ENCODE peak calls at places on chromosomes 13 and 19, in four cellular contexts. O is stimulated activated CD4-positive, alpha-beta T cell treated with anti-CD3 and anti-CD28 coated beads, Interleukin-2, amount 100 ng/mL, for 4 hours; H is neural crest cell; E is thyroid gland. K is an unnamed sample.

GRCh38 chr19:29671393-29672076 is 6.3 kb downstream of the PLEKHF1 start:
- DNase-seq in O (peak; percentile 84), E (peak; percentile 81), H (no peak), K (peak; percentile 57)

GRCh38 chr13:107373551-107373950 is 805.6 kb upstream of the ARGLU1 start:
- DNase-seq in E (no peak), O (no peak), H (no peak), K (no peak)

GRCh38 chr19:41376241-41376997 is at the start of gene TMEM91:
- DNase-seq in H (peak; percentile 43), E (peak; percentile 60), O (no peak), K (peak; percentile 62)

GRCh38 chr19:4375620-4376228 is 24.6 kb downstream of the SH3GL1 start:
- DNase-seq in O (no peak), E (no peak), H (no peak), K (peak; percentile 54)

GRCh38 chr19:54448774-54449700 is at the start of gene LENG8:
- DNase-seq in E (peak; percentile 98), H (peak; percentile 92), O (peak; percentile 96), K (peak; percentile 97)

GRCh38 chr13:91318886-91319285 is 28.6 kb upstream of the MIR17HG start:
- DNase-seq in H (no peak), O (no peak), E (no peak), K (no peak)

GRCh38 chr13:99040536-99041141 is 62.8 kb upstream of the DOCK9 start:
- DNase-seq in H (no peak), O (no peak), E (no peak), K (no peak)

GRCh38 chr19:10363789-10364281 is 16.5 kb downstream of the TYK2 start:
- DNase-seq in H (no peak), O (no peak), E (no peak), K (no peak)

GRCh38 chr19:51690359-51691121 is 2.6 kb upstream of the SPACA6 start:
- DNase-seq in O (peak; percentile 52), E (peak; percentile 72), H (no peak), K (peak; percentile 85)

GRCh38 chr13:110404321-110404720 is 97.2 kb downstream of the COL4A2 start:
- DNase-seq in E (no peak), O (no peak), H (no peak), K (no peak)

GRCh38 chr13:68257111-68257842 is 1027.1 kb upstream of the PCDH9 start:
- DNase-seq in E (no peak), O (no peak), H (no peak), K (no peak)

GRCh38 chr13:98892077-98892476 is 85.8 kb downstream of the DOCK9 start:
- DNase-seq in E (no peak), H (no peak), O (no peak), K (no peak)

GRCh38 chr13:90839061-90839460 is 508.4 kb upstream of the MIR17HG start:
- DNase-seq in O (no peak), H (no peak), E (no peak), K (no peak)

GRCh38 chr19:18789883-18790565 is 1.1 kb downstream of the COMP start:
- DNase-seq in E (peak; percentile 23), O (no peak), H (no peak), K (no peak)

GRCh38 chr13:105920375-105920774 is 615.1 kb downstream of the EFNB2 start:
- DNase-seq in O (no peak), E (no peak), H (no peak), K (no peak)

GRCh38 chr19:14558370-14559066 is 13.3 kb downstream of the NDUFB7 start:
- DNase-seq in O (no peak), E (peak; percentile 90), H (no peak), K (no peak)

GRCh38 chr13:96903085-96903484 is 91.2 kb downstream of the OXGR1 start:
- DNase-seq in H (no peak), O (no peak), E (no peak), K (no peak)

GRCh38 chr19:14325863-14326262 is 55.4 kb upstream of the ADGRE5 start:
- DNase-seq in H (no peak), E (no peak), O (no peak), K (no peak)

GRCh38 chr13:26624572-26624971 is 67.1 kb downstream of the WASF3 start:
- DNase-seq in E (no peak), O (no peak), H (no peak), K (no peak)

GRCh38 chr13:100528820-100529219 is 59.8 kb downstream of the GGACT start:
- DNase-seq in E (no peak), H (no peak), O (no peak), K (no peak)

GRCh38 chr13:24661713-24662112 is 18.5 kb upstream of the ATP12A start:
- DNase-seq in H (no peak), O (no peak), E (no peak), K (no peak)

GRCh38 chr13:34224877-34225276 is 406.9 kb downstream of the RFC3 start:
- DNase-seq in E (no peak), H (no peak), O (no peak), K (no peak)

GRCh38 chr13:42814868-42815267 is 33.5 kb downstream of the FAM216B start:
- DNase-seq in E (no peak), O (no peak), H (no peak), K (no peak)

GRCh38 chr13:21929400-21929799 is 258.5 kb downstream of the FGF9 start:
- DNase-seq in E (no peak), O (no peak), H (no peak), K (no peak)

GRCh38 chr13:34555988-34556387 is 386.1 kb upstream of the NBEA start:
- DNase-seq in E (no peak), O (no peak), H (no peak), K (no peak)

K was measured in uterus.